ENCODE peak calls at places on chromosomes 12 and 14, in five cellular contexts. One of them, this sample, is unnamed. For H3K4me1, the result is how much of the 10 kb centered on the place peaks cover.

GRCh38 chr12:42450248-42450647 is 124.3 kb downstream of the PPHLN1 start:
- DNase-seq in tibial nerve: no peak
- DNase-seq in SK-N-SH: no peak
- DNase-seq in A673: no peak
- DNase-seq in ovary: no peak
- DNase-seq in this sample: no peak

GRCh38 chr12:69405466-69405865 is 45.9 kb downstream of the YEATS4 start:
- DNase-seq in tibial nerve: no peak
- DNase-seq in SK-N-SH: no peak
- DNase-seq in A673: peak
- DNase-seq in ovary: no peak
- DNase-seq in this sample: peak

GRCh38 chr14:50410921-50411320 is 14.2 kb upstream of the CDKL1 start:
- DNase-seq in tibial nerve: no peak
- DNase-seq in SK-N-SH: no peak
- DNase-seq in A673: no peak
- DNase-seq in ovary: no peak
- DNase-seq in this sample: no peak

GRCh38 chr12:6364037-6364360 is 11.4 kb downstream of the SCNN1A start:
- DNase-seq in tibial nerve: peak
- DNase-seq in SK-N-SH: no peak
- DNase-seq in A673: no peak
- DNase-seq in ovary: no peak
- DNase-seq in this sample: no peak

GRCh38 chr14:77615231-77616132 is 955 bp downstream of the SPTLC2 start:
- DNase-seq in tibial nerve: no peak
- DNase-seq in SK-N-SH: peak
- DNase-seq in A673: peak
- DNase-seq in ovary: no peak
- DNase-seq in this sample: no peak

GRCh38 chr12:3130053-3130805 is 53.0 kb downstream of the TSPAN9 start:
- DNase-seq in tibial nerve: no peak
- DNase-seq in SK-N-SH: peak
- DNase-seq in A673: no peak
- DNase-seq in ovary: no peak
- DNase-seq in this sample: no peak

GRCh38 chr14:90839024-90839888 is 23.0 kb upstream of the TTC7B start:
- DNase-seq in tibial nerve: peak
- DNase-seq in SK-N-SH: no peak
- DNase-seq in A673: no peak
- DNase-seq in ovary: peak
- DNase-seq in this sample: peak

GRCh38 chr14:32933623-32933942 is 5.1 kb upstream of the NPAS3 start:
- DNase-seq in tibial nerve: no peak
- DNase-seq in SK-N-SH: peak
- DNase-seq in A673: peak
- DNase-seq in ovary: no peak
- DNase-seq in this sample: no peak

GRCh38 chr14:22386924-22387775 is 201.9 kb downstream of the DAD1 start:
- DNase-seq in tibial nerve: peak
- DNase-seq in SK-N-SH: peak
- DNase-seq in A673: peak
- DNase-seq in ovary: peak
- DNase-seq in this sample: peak

GRCh38 chr12:15966426-15966825 is 55.3 kb downstream of the DERA start:
- DNase-seq in tibial nerve: no peak
- DNase-seq in SK-N-SH: no peak
- DNase-seq in A673: no peak
- DNase-seq in ovary: no peak
- DNase-seq in this sample: no peak

GRCh38 chr14:56271988-56272387 is 153.8 kb downstream of the PELI2 start:
- DNase-seq in tibial nerve: no peak
- DNase-seq in SK-N-SH: no peak
- DNase-seq in A673: peak
- DNase-seq in ovary: no peak
- DNase-seq in this sample: no peak

DNA sequence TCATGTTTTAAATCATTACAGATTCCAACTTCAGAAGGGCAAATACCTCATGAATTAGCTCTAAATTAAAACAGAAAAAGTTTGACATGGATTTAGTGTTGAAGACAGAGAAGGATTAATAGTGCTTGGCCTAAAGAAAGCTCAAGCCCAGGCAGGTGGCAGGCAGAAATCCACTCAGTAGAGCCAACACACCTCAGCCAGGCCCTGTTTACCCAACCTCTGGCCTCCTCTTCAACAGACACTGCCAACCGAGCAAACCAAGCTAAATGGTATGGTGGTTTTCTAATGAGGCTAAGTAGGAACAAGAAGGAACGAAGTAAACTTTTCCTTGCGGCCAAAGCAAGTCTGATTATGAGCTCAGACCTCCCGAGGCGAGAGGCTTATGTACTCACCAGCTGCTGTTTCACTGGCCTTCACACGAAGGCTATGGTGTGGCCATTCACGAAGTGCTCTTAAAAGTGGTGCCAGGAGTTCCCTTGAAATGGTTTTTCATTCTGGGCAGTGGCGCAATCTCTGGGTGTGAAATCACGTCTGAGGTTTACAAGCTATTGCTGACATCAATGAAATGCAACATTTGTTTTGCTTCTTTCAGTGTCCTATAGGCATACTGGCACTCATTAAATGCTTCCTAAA is 124.2 kb upstream of the LGR5 start:
- DNase-seq in tibial nerve: no peak
- DNase-seq in SK-N-SH: no peak
- DNase-seq in A673: no peak
- DNase-seq in ovary: no peak
- DNase-seq in this sample: no peak
- H3K4me1 ChIP-seq in tibial nerve: under half
- H3K4me1 ChIP-seq in SK-N-SH: under half
- H3K4me1 ChIP-seq in A673: under half
- H3K4me1 ChIP-seq in ovary: under half
- H3K4me1 ChIP-seq in this sample: under half

GRCh38 chr12:48110691-48111315 is 4.9 kb upstream of the SENP1 start:
- DNase-seq in tibial nerve: no peak
- DNase-seq in SK-N-SH: no peak
- DNase-seq in A673: no peak
- DNase-seq in ovary: no peak
- DNase-seq in this sample: no peak
- H3K4me1 ChIP-seq in tibial nerve: under half
- H3K4me1 ChIP-seq in SK-N-SH: under half
- H3K4me1 ChIP-seq in A673: under half
- H3K4me1 ChIP-seq in ovary: under half
- H3K4me1 ChIP-seq in this sample: under half

DNA sequence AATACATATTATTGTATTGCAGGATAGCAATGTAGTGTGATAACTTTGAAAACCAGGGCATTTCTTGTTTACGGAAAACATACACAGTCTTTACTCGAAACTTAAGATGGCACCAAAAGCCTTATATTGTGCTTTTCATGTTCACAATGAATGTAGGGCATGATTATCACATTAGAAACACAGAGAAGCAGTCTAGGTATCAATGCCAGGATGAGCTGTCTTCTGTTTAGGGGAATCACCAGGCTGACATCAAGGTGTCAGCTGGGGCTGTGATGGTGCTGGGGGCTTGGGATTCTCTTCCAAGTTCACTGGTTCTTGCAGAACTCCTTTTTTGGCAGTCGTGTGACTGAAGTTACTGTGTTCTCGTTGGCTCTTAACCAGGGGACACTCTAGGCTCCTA is 1067.3 kb downstream of the FLRT2 start:
- DNase-seq in tibial nerve: no peak
- DNase-seq in SK-N-SH: no peak
- DNase-seq in A673: no peak
- DNase-seq in ovary: no peak
- DNase-seq in this sample: no peak
- H3K4me1 ChIP-seq in tibial nerve: under half
- H3K4me1 ChIP-seq in SK-N-SH: under half
- H3K4me1 ChIP-seq in A673: under half
- H3K4me1 ChIP-seq in ovary: under half
- H3K4me1 ChIP-seq in this sample: under half

GRCh38 chr14:60151715-60152114 is 13.5 kb downstream of the DHRS7 start:
- DNase-seq in tibial nerve: peak
- DNase-seq in SK-N-SH: peak
- DNase-seq in A673: peak
- DNase-seq in ovary: peak
- DNase-seq in this sample: peak

GRCh38 chr14:60153996-60154395 is 11.2 kb downstream of the DHRS7 start:
- DNase-seq in tibial nerve: no peak
- DNase-seq in SK-N-SH: no peak
- DNase-seq in A673: no peak
- DNase-seq in ovary: no peak
- DNase-seq in this sample: no peak
- H3K4me1 ChIP-seq in tibial nerve: under half
- H3K4me1 ChIP-seq in SK-N-SH: under half
- H3K4me1 ChIP-seq in A673: under half
- H3K4me1 ChIP-seq in ovary: under half
- H3K4me1 ChIP-seq in this sample: under half

GRCh38 chr14:93958567-93959238 is 17.7 kb downstream of the ASB2 start:
- DNase-seq in tibial nerve: no peak
- DNase-seq in SK-N-SH: no peak
- DNase-seq in A673: no peak
- DNase-seq in ovary: no peak
- DNase-seq in this sample: no peak

GRCh38 chr14:93957751-93958566 is 18.4 kb downstream of the ASB2 start:
- DNase-seq in tibial nerve: no peak
- DNase-seq in SK-N-SH: no peak
- DNase-seq in A673: no peak
- DNase-seq in ovary: no peak
- DNase-seq in this sample: no peak

GRCh38 chr14:93956514-93957332 is 19.6 kb downstream of the ASB2 start:
- DNase-seq in tibial nerve: no peak
- DNase-seq in SK-N-SH: no peak
- DNase-seq in A673: no peak
- DNase-seq in ovary: no peak
- DNase-seq in this sample: no peak

GRCh38 chr14:93956082-93956481 is 20.3 kb downstream of the ASB2 start:
- DNase-seq in tibial nerve: no peak
- DNase-seq in SK-N-SH: no peak
- DNase-seq in A673: no peak
- DNase-seq in ovary: no peak
- DNase-seq in this sample: no peak

DNA sequence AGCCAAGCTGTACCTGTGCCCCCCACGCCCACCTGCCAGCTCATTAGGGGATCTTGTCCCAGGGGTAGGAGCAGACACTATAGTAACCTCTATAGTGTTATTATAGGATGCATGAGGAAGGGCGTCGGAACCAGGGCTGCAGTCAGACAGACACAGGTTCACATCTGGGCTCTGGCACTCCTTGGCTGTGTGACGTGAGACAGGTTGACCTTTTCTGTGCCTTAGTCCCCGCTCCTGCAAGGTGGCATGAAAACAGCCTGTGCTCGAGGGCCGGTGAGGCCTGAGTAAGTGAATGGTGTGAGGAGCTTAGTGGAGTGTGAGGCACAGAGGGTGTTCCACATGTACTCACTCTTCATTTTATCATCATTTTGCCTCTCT is 19.0 kb downstream of the ASB2 start:
- DNase-seq in tibial nerve: no peak
- DNase-seq in SK-N-SH: no peak
- DNase-seq in A673: no peak
- DNase-seq in ovary: no peak
- DNase-seq in this sample: no peak
- H3K4me1 ChIP-seq in tibial nerve: under half
- H3K4me1 ChIP-seq in SK-N-SH: under half
- H3K4me1 ChIP-seq in A673: under half
- H3K4me1 ChIP-seq in ovary: under half
- H3K4me1 ChIP-seq in this sample: half or more

DNA sequence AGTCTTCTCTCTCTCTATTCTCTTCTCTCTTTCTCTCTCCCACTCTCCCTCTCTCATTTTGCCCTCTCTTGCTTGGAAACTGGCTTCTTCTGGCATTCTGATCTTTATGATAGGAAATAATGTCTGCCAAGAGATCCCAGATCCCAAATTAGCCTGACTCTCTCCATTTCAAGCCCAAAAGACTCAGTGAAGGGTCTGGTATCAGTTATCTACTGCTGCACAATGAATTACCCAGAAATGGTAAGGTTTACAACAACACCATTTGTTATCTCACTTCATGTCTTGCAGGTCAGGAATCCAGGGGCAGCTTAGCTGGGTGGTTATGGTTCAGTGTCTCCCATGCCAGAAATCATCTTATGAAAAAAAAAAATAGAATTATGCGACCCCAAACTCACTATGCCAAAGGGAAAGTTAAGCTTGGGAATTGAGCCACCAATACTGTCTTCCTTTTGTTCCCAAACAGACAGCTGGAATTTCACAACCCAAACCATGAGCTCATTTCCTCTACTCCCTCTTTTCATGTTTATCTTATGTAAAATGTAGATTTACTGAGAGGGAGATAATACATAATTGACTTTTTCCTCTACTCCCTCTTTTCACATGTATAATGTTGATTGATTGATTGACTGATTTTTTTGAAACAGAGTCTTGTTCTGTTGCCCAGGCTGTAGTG is 67.8 kb upstream of the FICD start:
- DNase-seq in tibial nerve: no peak
- DNase-seq in SK-N-SH: peak
- DNase-seq in A673: peak
- DNase-seq in ovary: no peak
- DNase-seq in this sample: no peak
- H3K4me1 ChIP-seq in tibial nerve: under half
- H3K4me1 ChIP-seq in SK-N-SH: under half
- H3K4me1 ChIP-seq in A673: half or more
- H3K4me1 ChIP-seq in ovary: under half
- H3K4me1 ChIP-seq in this sample: under half